ENCODE peak calls at places on chromosomes 12 and 14, in four cellular contexts. One of them, this sample, is unnamed.

GRCh38 chr12:89468648-89469326 is 55.8 kb downstream of the GALNT4 start:
- ATAC-seq in right cardiac atrium: no peak
- ATAC-seq in left cardiac atrium: no peak
- ATAC-seq in activated naive CD8-positive, alpha-beta T cell treated with anti-CD3 and anti-CD28 coated beads, Interleukin-2, amount 10 ng/mL, durations not matched to agents 7 days and 5 days: peak
- ATAC-seq in this sample: no peak

GRCh38 chr14:80772504-80772903 is 169.0 kb downstream of the CEP128 start:
- ATAC-seq in activated naive CD8-positive, alpha-beta T cell treated with anti-CD3 and anti-CD28 coated beads, Interleukin-2, amount 10 ng/mL, durations not matched to agents 7 days and 5 days: no peak
- ATAC-seq in left cardiac atrium: no peak
- ATAC-seq in right cardiac atrium: no peak
- ATAC-seq in this sample: no peak

GRCh38 chr12:9961106-9961505 is 10.1 kb upstream of the CLEC12A start:
- ATAC-seq in activated naive CD8-positive, alpha-beta T cell treated with anti-CD3 and anti-CD28 coated beads, Interleukin-2, amount 10 ng/mL, durations not matched to agents 7 days and 5 days: peak
- ATAC-seq in left cardiac atrium: no peak
- ATAC-seq in right cardiac atrium: no peak
- ATAC-seq in this sample: no peak

GRCh38 chr12:51868821-51869489 is 18.9 kb upstream of the ANKRD33 start:
- ATAC-seq in activated naive CD8-positive, alpha-beta T cell treated with anti-CD3 and anti-CD28 coated beads, Interleukin-2, amount 10 ng/mL, durations not matched to agents 7 days and 5 days: no peak
- ATAC-seq in left cardiac atrium: peak
- ATAC-seq in right cardiac atrium: peak
- ATAC-seq in this sample: peak

GRCh38 chr12:28390716-28391452 is 200.6 kb downstream of the CCDC91 start:
- ATAC-seq in right cardiac atrium: no peak
- ATAC-seq in left cardiac atrium: peak
- ATAC-seq in activated naive CD8-positive, alpha-beta T cell treated with anti-CD3 and anti-CD28 coated beads, Interleukin-2, amount 10 ng/mL, durations not matched to agents 7 days and 5 days: no peak
- ATAC-seq in this sample: peak

GRCh38 chr12:52949413-52950331 is 754 bp downstream of the KRT18 start:
- ATAC-seq in left cardiac atrium: peak
- ATAC-seq in activated naive CD8-positive, alpha-beta T cell treated with anti-CD3 and anti-CD28 coated beads, Interleukin-2, amount 10 ng/mL, durations not matched to agents 7 days and 5 days: no peak
- ATAC-seq in right cardiac atrium: peak
- ATAC-seq in this sample: peak

GRCh38 chr12:95726903-95727302 is 63.7 kb downstream of the NTN4 start:
- ATAC-seq in activated naive CD8-positive, alpha-beta T cell treated with anti-CD3 and anti-CD28 coated beads, Interleukin-2, amount 10 ng/mL, durations not matched to agents 7 days and 5 days: no peak
- ATAC-seq in right cardiac atrium: no peak
- ATAC-seq in left cardiac atrium: no peak
- ATAC-seq in this sample: no peak

GRCh38 chr14:81471062-81471461 is 62.6 kb downstream of the SEL1L start:
- ATAC-seq in right cardiac atrium: no peak
- ATAC-seq in activated naive CD8-positive, alpha-beta T cell treated with anti-CD3 and anti-CD28 coated beads, Interleukin-2, amount 10 ng/mL, durations not matched to agents 7 days and 5 days: no peak
- ATAC-seq in left cardiac atrium: no peak
- ATAC-seq in this sample: no peak

GRCh38 chr12:77251799-77252198 is 186.4 kb upstream of the E2F7 start:
- ATAC-seq in left cardiac atrium: no peak
- ATAC-seq in activated naive CD8-positive, alpha-beta T cell treated with anti-CD3 and anti-CD28 coated beads, Interleukin-2, amount 10 ng/mL, durations not matched to agents 7 days and 5 days: no peak
- ATAC-seq in right cardiac atrium: no peak
- ATAC-seq in this sample: no peak

GRCh38 chr12:89797436-89797835 is 88.8 kb upstream of the ATP2B1 start:
- ATAC-seq in left cardiac atrium: no peak
- ATAC-seq in right cardiac atrium: no peak
- ATAC-seq in activated naive CD8-positive, alpha-beta T cell treated with anti-CD3 and anti-CD28 coated beads, Interleukin-2, amount 10 ng/mL, durations not matched to agents 7 days and 5 days: no peak
- ATAC-seq in this sample: no peak

GRCh38 chr12:42221722-42222121 is 16.3 kb downstream of the YAF2 start:
- ATAC-seq in right cardiac atrium: no peak
- ATAC-seq in activated naive CD8-positive, alpha-beta T cell treated with anti-CD3 and anti-CD28 coated beads, Interleukin-2, amount 10 ng/mL, durations not matched to agents 7 days and 5 days: no peak
- ATAC-seq in left cardiac atrium: no peak
- ATAC-seq in this sample: no peak

GRCh38 chr14:79332504-79333197 is 878.7 kb downstream of the DIO2 start:
- ATAC-seq in left cardiac atrium: no peak
- ATAC-seq in right cardiac atrium: no peak
- ATAC-seq in activated naive CD8-positive, alpha-beta T cell treated with anti-CD3 and anti-CD28 coated beads, Interleukin-2, amount 10 ng/mL, durations not matched to agents 7 days and 5 days: no peak
- ATAC-seq in this sample: peak

GRCh38 chr12:103997277-103997900 is 31.7 kb downstream of the TDG start:
- ATAC-seq in activated naive CD8-positive, alpha-beta T cell treated with anti-CD3 and anti-CD28 coated beads, Interleukin-2, amount 10 ng/mL, durations not matched to agents 7 days and 5 days: no peak
- ATAC-seq in left cardiac atrium: peak
- ATAC-seq in right cardiac atrium: peak
- ATAC-seq in this sample: no peak

GRCh38 chr14:64755661-64756265 is 51.5 kb downstream of the PLEKHG3 start:
- ATAC-seq in right cardiac atrium: no peak
- ATAC-seq in left cardiac atrium: no peak
- ATAC-seq in activated naive CD8-positive, alpha-beta T cell treated with anti-CD3 and anti-CD28 coated beads, Interleukin-2, amount 10 ng/mL, durations not matched to agents 7 days and 5 days: no peak
- ATAC-seq in this sample: no peak

GRCh38 chr14:61720302-61720677 is 25.0 kb downstream of the HIF1A start:
- ATAC-seq in right cardiac atrium: no peak
- ATAC-seq in activated naive CD8-positive, alpha-beta T cell treated with anti-CD3 and anti-CD28 coated beads, Interleukin-2, amount 10 ng/mL, durations not matched to agents 7 days and 5 days: no peak
- ATAC-seq in left cardiac atrium: no peak
- ATAC-seq in this sample: no peak

GRCh38 chr12:70177637-70178036 is 65.6 kb upstream of the CNOT2 start:
- ATAC-seq in left cardiac atrium: no peak
- ATAC-seq in right cardiac atrium: no peak
- ATAC-seq in activated naive CD8-positive, alpha-beta T cell treated with anti-CD3 and anti-CD28 coated beads, Interleukin-2, amount 10 ng/mL, durations not matched to agents 7 days and 5 days: no peak
- ATAC-seq in this sample: no peak

GRCh38 chr14:105864116-105864515 is 337.7 kb downstream of the TMEM121 start:
- ATAC-seq in right cardiac atrium: no peak
- ATAC-seq in activated naive CD8-positive, alpha-beta T cell treated with anti-CD3 and anti-CD28 coated beads, Interleukin-2, amount 10 ng/mL, durations not matched to agents 7 days and 5 days: no peak
- ATAC-seq in left cardiac atrium: no peak
- ATAC-seq in this sample: no peak

GRCh38 chr14:93322886-93323596 is 9.8 kb downstream of the BTBD7 start:
- ATAC-seq in activated naive CD8-positive, alpha-beta T cell treated with anti-CD3 and anti-CD28 coated beads, Interleukin-2, amount 10 ng/mL, durations not matched to agents 7 days and 5 days: no peak
- ATAC-seq in right cardiac atrium: no peak
- ATAC-seq in left cardiac atrium: no peak
- ATAC-seq in this sample: no peak

GRCh38 chr12:70598467-70599194 is 38.6 kb downstream of the PTPRB start:
- ATAC-seq in activated naive CD8-positive, alpha-beta T cell treated with anti-CD3 and anti-CD28 coated beads, Interleukin-2, amount 10 ng/mL, durations not matched to agents 7 days and 5 days: no peak
- ATAC-seq in right cardiac atrium: peak
- ATAC-seq in left cardiac atrium: no peak
- ATAC-seq in this sample: no peak

GRCh38 chr12:20445693-20446092 is 77.4 kb downstream of the PDE3A start:
- ATAC-seq in activated naive CD8-positive, alpha-beta T cell treated with anti-CD3 and anti-CD28 coated beads, Interleukin-2, amount 10 ng/mL, durations not matched to agents 7 days and 5 days: no peak
- ATAC-seq in left cardiac atrium: peak
- ATAC-seq in right cardiac atrium: peak
- ATAC-seq in this sample: no peak

GRCh38 chr14:104676694-104677505 is 12.5 kb upstream of the INF2 start:
- ATAC-seq in right cardiac atrium: peak
- ATAC-seq in activated naive CD8-positive, alpha-beta T cell treated with anti-CD3 and anti-CD28 coated beads, Interleukin-2, amount 10 ng/mL, durations not matched to agents 7 days and 5 days: no peak
- ATAC-seq in left cardiac atrium: peak
- ATAC-seq in this sample: no peak

GRCh38 chr12:67339530-67339929 is 70.4 kb downstream of the CAND1 start:
- ATAC-seq in right cardiac atrium: no peak
- ATAC-seq in left cardiac atrium: no peak
- ATAC-seq in activated naive CD8-positive, alpha-beta T cell treated with anti-CD3 and anti-CD28 coated beads, Interleukin-2, amount 10 ng/mL, durations not matched to agents 7 days and 5 days: no peak
- ATAC-seq in this sample: no peak

GRCh38 chr12:67893003-67893402 is 96.2 kb upstream of the IFNG-AS1 start:
- ATAC-seq in activated naive CD8-positive, alpha-beta T cell treated with anti-CD3 and anti-CD28 coated beads, Interleukin-2, amount 10 ng/mL, durations not matched to agents 7 days and 5 days: no peak
- ATAC-seq in left cardiac atrium: no peak
- ATAC-seq in right cardiac atrium: no peak
- ATAC-seq in this sample: peak

GRCh38 chr12:1531160-1531653 is 63.2 kb downstream of the FBXL14 start:
- ATAC-seq in left cardiac atrium: peak
- ATAC-seq in right cardiac atrium: peak
- ATAC-seq in activated naive CD8-positive, alpha-beta T cell treated with anti-CD3 and anti-CD28 coated beads, Interleukin-2, amount 10 ng/mL, durations not matched to agents 7 days and 5 days: no peak
- ATAC-seq in this sample: peak

GRCh38 chr12:40145896-40146295 is 40.0 kb upstream of the SLC2A13 start:
- ATAC-seq in left cardiac atrium: no peak
- ATAC-seq in right cardiac atrium: no peak
- ATAC-seq in activated naive CD8-positive, alpha-beta T cell treated with anti-CD3 and anti-CD28 coated beads, Interleukin-2, amount 10 ng/mL, durations not matched to agents 7 days and 5 days: peak
- ATAC-seq in this sample: no peak

GRCh38 chr12:120350576-120351350 is 18.2 kb downstream of the MSI1 start:
- ATAC-seq in activated naive CD8-positive, alpha-beta T cell treated with anti-CD3 and anti-CD28 coated beads, Interleukin-2, amount 10 ng/mL, durations not matched to agents 7 days and 5 days: no peak
- ATAC-seq in right cardiac atrium: peak
- ATAC-seq in left cardiac atrium: peak
- ATAC-seq in this sample: no peak

GRCh38 chr12:14138495-14138894 is 157.1 kb upstream of the GRIN2B start:
- ATAC-seq in right cardiac atrium: peak
- ATAC-seq in activated naive CD8-positive, alpha-beta T cell treated with anti-CD3 and anti-CD28 coated beads, Interleukin-2, amount 10 ng/mL, durations not matched to agents 7 days and 5 days: no peak
- ATAC-seq in left cardiac atrium: no peak
- ATAC-seq in this sample: no peak

GRCh38 chr12:69348162-69348938 is at the start of gene LYZ:
- ATAC-seq in right cardiac atrium: peak
- ATAC-seq in left cardiac atrium: no peak
- ATAC-seq in activated naive CD8-positive, alpha-beta T cell treated with anti-CD3 and anti-CD28 coated beads, Interleukin-2, amount 10 ng/mL, durations not matched to agents 7 days and 5 days: no peak
- ATAC-seq in this sample: no peak

GRCh38 chr14:51490205-51490604 is 161.5 kb upstream of the FRMD6 start:
- ATAC-seq in right cardiac atrium: no peak
- ATAC-seq in activated naive CD8-positive, alpha-beta T cell treated with anti-CD3 and anti-CD28 coated beads, Interleukin-2, amount 10 ng/mL, durations not matched to agents 7 days and 5 days: no peak
- ATAC-seq in left cardiac atrium: no peak
- ATAC-seq in this sample: peak

GRCh38 chr12:46360908-46361666 is 11.5 kb downstream of the SLC38A2 start:
- ATAC-seq in activated naive CD8-positive, alpha-beta T cell treated with anti-CD3 and anti-CD28 coated beads, Interleukin-2, amount 10 ng/mL, durations not matched to agents 7 days and 5 days: peak
- ATAC-seq in left cardiac atrium: no peak
- ATAC-seq in right cardiac atrium: no peak
- ATAC-seq in this sample: no peak

GRCh38 chr12:64995831-64996230 is 125.3 kb downstream of the WIF1 start:
- ATAC-seq in right cardiac atrium: no peak
- ATAC-seq in left cardiac atrium: no peak
- ATAC-seq in activated naive CD8-positive, alpha-beta T cell treated with anti-CD3 and anti-CD28 coated beads, Interleukin-2, amount 10 ng/mL, durations not matched to agents 7 days and 5 days: no peak
- ATAC-seq in this sample: no peak

GRCh38 chr14:70816525-70816924 is 7.2 kb upstream of the MAP3K9 start:
- ATAC-seq in left cardiac atrium: no peak
- ATAC-seq in right cardiac atrium: no peak
- ATAC-seq in activated naive CD8-positive, alpha-beta T cell treated with anti-CD3 and anti-CD28 coated beads, Interleukin-2, amount 10 ng/mL, durations not matched to agents 7 days and 5 days: no peak
- ATAC-seq in this sample: no peak

GRCh38 chr12:15562263-15562662 is 226.9 kb downstream of the EPS8 start:
- ATAC-seq in right cardiac atrium: no peak
- ATAC-seq in activated naive CD8-positive, alpha-beta T cell treated with anti-CD3 and anti-CD28 coated beads, Interleukin-2, amount 10 ng/mL, durations not matched to agents 7 days and 5 days: peak
- ATAC-seq in left cardiac atrium: no peak
- ATAC-seq in this sample: no peak

GRCh38 chr14:88078525-88078924 is 73.6 kb downstream of the GPR65 start:
- ATAC-seq in activated naive CD8-positive, alpha-beta T cell treated with anti-CD3 and anti-CD28 coated beads, Interleukin-2, amount 10 ng/mL, durations not matched to agents 7 days and 5 days: no peak
- ATAC-seq in left cardiac atrium: no peak
- ATAC-seq in right cardiac atrium: no peak
- ATAC-seq in this sample: no peak

GRCh38 chr14:64444984-64445845 is 20.1 kb upstream of the AKAP5 start:
- ATAC-seq in activated naive CD8-positive, alpha-beta T cell treated with anti-CD3 and anti-CD28 coated beads, Interleukin-2, amount 10 ng/mL, durations not matched to agents 7 days and 5 days: peak
- ATAC-seq in left cardiac atrium: no peak
- ATAC-seq in right cardiac atrium: no peak
- ATAC-seq in this sample: peak

GRCh38 chr14:90556050-90556477 is 159.2 kb downstream of the CALM1 start:
- ATAC-seq in right cardiac atrium: peak
- ATAC-seq in left cardiac atrium: peak
- ATAC-seq in activated naive CD8-positive, alpha-beta T cell treated with anti-CD3 and anti-CD28 coated beads, Interleukin-2, amount 10 ng/mL, durations not matched to agents 7 days and 5 days: no peak
- ATAC-seq in this sample: no peak

GRCh38 chr14:36866867-36867266 is 205.2 kb downstream of the PAX9 start:
- ATAC-seq in activated naive CD8-positive, alpha-beta T cell treated with anti-CD3 and anti-CD28 coated beads, Interleukin-2, amount 10 ng/mL, durations not matched to agents 7 days and 5 days: no peak
- ATAC-seq in right cardiac atrium: no peak
- ATAC-seq in left cardiac atrium: no peak
- ATAC-seq in this sample: no peak

GRCh38 chr12:93563807-93564538 is 8.5 kb upstream of the SOCS2 start:
- ATAC-seq in left cardiac atrium: no peak
- ATAC-seq in right cardiac atrium: no peak
- ATAC-seq in activated naive CD8-positive, alpha-beta T cell treated with anti-CD3 and anti-CD28 coated beads, Interleukin-2, amount 10 ng/mL, durations not matched to agents 7 days and 5 days: peak
- ATAC-seq in this sample: peak

GRCh38 chr12:9872743-9873142 is 3.6 kb upstream of the CLEC2B start:
- ATAC-seq in activated naive CD8-positive, alpha-beta T cell treated with anti-CD3 and anti-CD28 coated beads, Interleukin-2, amount 10 ng/mL, durations not matched to agents 7 days and 5 days: no peak
- ATAC-seq in left cardiac atrium: peak
- ATAC-seq in right cardiac atrium: peak
- ATAC-seq in this sample: no peak